ENCODE peak calls at places on chromosome 5, in five cellular contexts. L, A, X, D and Y are unnamed samples.

GRCh38 chr5:31235381-31235780 is 41.9 kb downstream of the CDH6 start:
- DNase-seq in L (no peak), A (no peak), X (no peak), D (no peak), Y (no peak)

GRCh38 chr5:141121985-141122384 is 367 bp downstream of the PCDHB4 start:
- DNase-seq in L (no peak), A (no peak), X (no peak), D (no peak), Y (no peak)

GRCh38 chr5:80217667-80218066 is 38.2 kb downstream of the SERINC5 start:
- DNase-seq in L (no peak), A (no peak), X (no peak), D (no peak), Y (no peak)

GRCh38 chr5:54717870-54718269 is 200.3 kb downstream of the SNX18 start:
- DNase-seq in L (no peak), A (no peak), X (no peak), D (no peak), Y (no peak)

GRCh38 chr5:93622240-93622885 is 39.3 kb downstream of the NR2F1 start:
- DNase-seq in L (no peak), A (no peak), X (peak), D (peak), Y (peak)

GRCh38 chr5:149219584-149219983 is 52.1 kb upstream of the AFAP1L1 start:
- DNase-seq in L (no peak), A (no peak), X (no peak), D (no peak), Y (no peak)

GRCh38 chr5:16849181-16849580 is 86.9 kb downstream of the MYO10 start:
- DNase-seq in L (no peak), A (no peak), X (no peak), D (no peak), Y (no peak)

GRCh38 chr5:143258559-143259253 is 144.8 kb downstream of the NR3C1 start:
- DNase-seq in L (no peak), A (no peak), X (peak), D (no peak), Y (no peak)

GRCh38 chr5:169001392-169001791 is 299.5 kb downstream of the SLIT3 start:
- DNase-seq in L (no peak), A (no peak), X (no peak), D (no peak), Y (no peak)

GRCh38 chr5:37777472-37778135 is 62.2 kb downstream of the GDNF start:
- DNase-seq in L (no peak), A (no peak), X (peak), D (no peak), Y (no peak)

GRCh38 chr5:174229640-174230350 is 184.3 kb downstream of the NSG2 start:
- DNase-seq in L (no peak), A (no peak), X (peak), D (no peak), Y (no peak)

GRCh38 chr5:142235050-142235797 is 89.6 kb downstream of the SPRY4 start:
- DNase-seq in L (no peak), A (no peak), X (peak), D (no peak), Y (no peak)